ENCODE peak calls at places on chromosomes 13 and 19, in seven cellular contexts. One of them, this sample, is unnamed.

GRCh38 chr19:1270854-1271527 is 1.9 kb downstream of the CIRBP start:
- DNase-seq in stimulated activated CD8-positive, alpha-beta memory T cell treated with anti-CD3 and anti-CD28 coated beads, Interleukin-4, amount 100 ng/mL, for 24 hours: no peak
- DNase-seq in NCI-H1105: no peak
- DNase-seq in activated CD4-positive, alpha-beta T cell treated with anti-CD3 and anti-CD28 coated beads, Interleukin-2, amount 50 U/mL, for 1 hour: no peak
- DNase-seq in NCI-H1048: no peak
- DNase-seq in EL: no peak
- DNase-seq in psoas muscle: no peak
- DNase-seq in this sample: no peak

GRCh38 chr19:47445937-47446402 is 25.7 kb downstream of the SLC8A2 start:
- DNase-seq in stimulated activated CD8-positive, alpha-beta memory T cell treated with anti-CD3 and anti-CD28 coated beads, Interleukin-4, amount 100 ng/mL, for 24 hours: peak
- DNase-seq in NCI-H1105: peak
- DNase-seq in activated CD4-positive, alpha-beta T cell treated with anti-CD3 and anti-CD28 coated beads, Interleukin-2, amount 50 U/mL, for 1 hour: peak
- DNase-seq in NCI-H1048: no peak
- DNase-seq in EL: peak
- DNase-seq in psoas muscle: peak
- DNase-seq in this sample: no peak

GRCh38 chr19:3151563-3152430 is 16.0 kb downstream of the GNA15 start:
- DNase-seq in stimulated activated CD8-positive, alpha-beta memory T cell treated with anti-CD3 and anti-CD28 coated beads, Interleukin-4, amount 100 ng/mL, for 24 hours: no peak
- DNase-seq in NCI-H1105: no peak
- DNase-seq in activated CD4-positive, alpha-beta T cell treated with anti-CD3 and anti-CD28 coated beads, Interleukin-2, amount 50 U/mL, for 1 hour: no peak
- DNase-seq in NCI-H1048: no peak
- DNase-seq in EL: peak
- DNase-seq in psoas muscle: no peak
- DNase-seq in this sample: no peak

GRCh38 chr19:16373539-16373938 is 48.9 kb downstream of the KLF2 start:
- DNase-seq in stimulated activated CD8-positive, alpha-beta memory T cell treated with anti-CD3 and anti-CD28 coated beads, Interleukin-4, amount 100 ng/mL, for 24 hours: no peak
- DNase-seq in NCI-H1105: no peak
- DNase-seq in activated CD4-positive, alpha-beta T cell treated with anti-CD3 and anti-CD28 coated beads, Interleukin-2, amount 50 U/mL, for 1 hour: no peak
- DNase-seq in NCI-H1048: no peak
- DNase-seq in EL: peak
- DNase-seq in psoas muscle: peak
- DNase-seq in this sample: no peak

GRCh38 chr19:46404884-46405658 is 8.3 kb downstream of the CCDC8 start:
- DNase-seq in stimulated activated CD8-positive, alpha-beta memory T cell treated with anti-CD3 and anti-CD28 coated beads, Interleukin-4, amount 100 ng/mL, for 24 hours: no peak
- DNase-seq in NCI-H1105: no peak
- DNase-seq in activated CD4-positive, alpha-beta T cell treated with anti-CD3 and anti-CD28 coated beads, Interleukin-2, amount 50 U/mL, for 1 hour: no peak
- DNase-seq in NCI-H1048: no peak
- DNase-seq in EL: peak
- DNase-seq in psoas muscle: no peak
- DNase-seq in this sample: no peak

GRCh38 chr13:23817833-23818232 is 71.4 kb downstream of the MIPEP start:
- DNase-seq in stimulated activated CD8-positive, alpha-beta memory T cell treated with anti-CD3 and anti-CD28 coated beads, Interleukin-4, amount 100 ng/mL, for 24 hours: no peak
- DNase-seq in NCI-H1105: no peak
- DNase-seq in activated CD4-positive, alpha-beta T cell treated with anti-CD3 and anti-CD28 coated beads, Interleukin-2, amount 50 U/mL, for 1 hour: no peak
- DNase-seq in NCI-H1048: no peak
- DNase-seq in EL: no peak
- DNase-seq in psoas muscle: no peak
- DNase-seq in this sample: no peak

GRCh38 chr19:39825531-39826076 is 8.4 kb downstream of the DYRK1B start:
- DNase-seq in stimulated activated CD8-positive, alpha-beta memory T cell treated with anti-CD3 and anti-CD28 coated beads, Interleukin-4, amount 100 ng/mL, for 24 hours: no peak
- DNase-seq in NCI-H1105: no peak
- DNase-seq in activated CD4-positive, alpha-beta T cell treated with anti-CD3 and anti-CD28 coated beads, Interleukin-2, amount 50 U/mL, for 1 hour: no peak
- DNase-seq in NCI-H1048: no peak
- DNase-seq in EL: no peak
- DNase-seq in psoas muscle: no peak
- DNase-seq in this sample: no peak

GRCh38 chr19:54204767-54205468 is 4.3 kb downstream of the RPS9 start:
- DNase-seq in stimulated activated CD8-positive, alpha-beta memory T cell treated with anti-CD3 and anti-CD28 coated beads, Interleukin-4, amount 100 ng/mL, for 24 hours: no peak
- DNase-seq in NCI-H1105: no peak
- DNase-seq in activated CD4-positive, alpha-beta T cell treated with anti-CD3 and anti-CD28 coated beads, Interleukin-2, amount 50 U/mL, for 1 hour: no peak
- DNase-seq in NCI-H1048: no peak
- DNase-seq in EL: no peak
- DNase-seq in psoas muscle: no peak
- DNase-seq in this sample: no peak

GRCh38 chr13:97231832-97232201 is 9.7 kb downstream of the MBNL2 start:
- DNase-seq in stimulated activated CD8-positive, alpha-beta memory T cell treated with anti-CD3 and anti-CD28 coated beads, Interleukin-4, amount 100 ng/mL, for 24 hours: no peak
- DNase-seq in NCI-H1105: no peak
- DNase-seq in activated CD4-positive, alpha-beta T cell treated with anti-CD3 and anti-CD28 coated beads, Interleukin-2, amount 50 U/mL, for 1 hour: no peak
- DNase-seq in NCI-H1048: no peak
- DNase-seq in EL: peak
- DNase-seq in psoas muscle: no peak
- DNase-seq in this sample: no peak

GRCh38 chr19:35365303-35365702 is 5.6 kb upstream of the GPR42 start:
- DNase-seq in stimulated activated CD8-positive, alpha-beta memory T cell treated with anti-CD3 and anti-CD28 coated beads, Interleukin-4, amount 100 ng/mL, for 24 hours: no peak
- DNase-seq in NCI-H1105: no peak
- DNase-seq in activated CD4-positive, alpha-beta T cell treated with anti-CD3 and anti-CD28 coated beads, Interleukin-2, amount 50 U/mL, for 1 hour: no peak
- DNase-seq in NCI-H1048: no peak
- DNase-seq in EL: no peak
- DNase-seq in psoas muscle: no peak
- DNase-seq in this sample: peak

GRCh38 chr19:18478545-18479311 is 40.8 kb upstream of the ISYNA1 start:
- DNase-seq in stimulated activated CD8-positive, alpha-beta memory T cell treated with anti-CD3 and anti-CD28 coated beads, Interleukin-4, amount 100 ng/mL, for 24 hours: peak
- DNase-seq in NCI-H1105: no peak
- DNase-seq in activated CD4-positive, alpha-beta T cell treated with anti-CD3 and anti-CD28 coated beads, Interleukin-2, amount 50 U/mL, for 1 hour: peak
- DNase-seq in NCI-H1048: no peak
- DNase-seq in EL: peak
- DNase-seq in psoas muscle: peak
- DNase-seq in this sample: peak

GRCh38 chr13:45434556-45435371 is 16.6 kb upstream of the SLC25A30 start:
- DNase-seq in stimulated activated CD8-positive, alpha-beta memory T cell treated with anti-CD3 and anti-CD28 coated beads, Interleukin-4, amount 100 ng/mL, for 24 hours: no peak
- DNase-seq in NCI-H1105: no peak
- DNase-seq in activated CD4-positive, alpha-beta T cell treated with anti-CD3 and anti-CD28 coated beads, Interleukin-2, amount 50 U/mL, for 1 hour: no peak
- DNase-seq in NCI-H1048: no peak
- DNase-seq in EL: no peak
- DNase-seq in psoas muscle: no peak
- DNase-seq in this sample: no peak

GRCh38 chr19:35125746-35126623 is 8.9 kb downstream of the LGI4 start:
- DNase-seq in stimulated activated CD8-positive, alpha-beta memory T cell treated with anti-CD3 and anti-CD28 coated beads, Interleukin-4, amount 100 ng/mL, for 24 hours: no peak
- DNase-seq in NCI-H1105: no peak
- DNase-seq in activated CD4-positive, alpha-beta T cell treated with anti-CD3 and anti-CD28 coated beads, Interleukin-2, amount 50 U/mL, for 1 hour: no peak
- DNase-seq in NCI-H1048: no peak
- DNase-seq in EL: no peak
- DNase-seq in psoas muscle: no peak
- DNase-seq in this sample: no peak

GRCh38 chr13:35648109-35648508 is 171.6 kb upstream of the MAB21L1 start:
- DNase-seq in stimulated activated CD8-positive, alpha-beta memory T cell treated with anti-CD3 and anti-CD28 coated beads, Interleukin-4, amount 100 ng/mL, for 24 hours: no peak
- DNase-seq in NCI-H1105: no peak
- DNase-seq in activated CD4-positive, alpha-beta T cell treated with anti-CD3 and anti-CD28 coated beads, Interleukin-2, amount 50 U/mL, for 1 hour: no peak
- DNase-seq in NCI-H1048: no peak
- DNase-seq in EL: peak
- DNase-seq in psoas muscle: no peak
- DNase-seq in this sample: no peak

GRCh38 chr13:31069808-31070544 is 91.7 kb downstream of the HSPH1 start:
- DNase-seq in stimulated activated CD8-positive, alpha-beta memory T cell treated with anti-CD3 and anti-CD28 coated beads, Interleukin-4, amount 100 ng/mL, for 24 hours: no peak
- DNase-seq in NCI-H1105: no peak
- DNase-seq in activated CD4-positive, alpha-beta T cell treated with anti-CD3 and anti-CD28 coated beads, Interleukin-2, amount 50 U/mL, for 1 hour: no peak
- DNase-seq in NCI-H1048: no peak
- DNase-seq in EL: no peak
- DNase-seq in psoas muscle: no peak
- DNase-seq in this sample: no peak

GRCh38 chr13:109761695-109762094 is 24.7 kb downstream of the IRS2 start:
- DNase-seq in stimulated activated CD8-positive, alpha-beta memory T cell treated with anti-CD3 and anti-CD28 coated beads, Interleukin-4, amount 100 ng/mL, for 24 hours: no peak
- DNase-seq in NCI-H1105: no peak
- DNase-seq in activated CD4-positive, alpha-beta T cell treated with anti-CD3 and anti-CD28 coated beads, Interleukin-2, amount 50 U/mL, for 1 hour: no peak
- DNase-seq in NCI-H1048: no peak
- DNase-seq in EL: no peak
- DNase-seq in psoas muscle: no peak
- DNase-seq in this sample: no peak

GRCh38 chr13:110447801-110448200 is 113.7 kb downstream of the RAB20 start:
- DNase-seq in stimulated activated CD8-positive, alpha-beta memory T cell treated with anti-CD3 and anti-CD28 coated beads, Interleukin-4, amount 100 ng/mL, for 24 hours: no peak
- DNase-seq in NCI-H1105: no peak
- DNase-seq in activated CD4-positive, alpha-beta T cell treated with anti-CD3 and anti-CD28 coated beads, Interleukin-2, amount 50 U/mL, for 1 hour: no peak
- DNase-seq in NCI-H1048: no peak
- DNase-seq in EL: no peak
- DNase-seq in psoas muscle: no peak
- DNase-seq in this sample: no peak

This sample was measured in activated T-cell treated with anti-CD3 and anti-CD28 coated beads, Interleukin-2, amount 50 U/mL, for 48 hours.